ENCODE peak calls at places on chromosomes 2 and 18, in four cellular contexts. I is epithelial cell of proximal tubule; T is GM13977; J is stimulated activated CD8-positive, alpha-beta memory T cell treated with anti-CD3 and anti-CD28 coated beads, Interleukin-7, amount 100 ng/mL, for 4 hours. R is an unnamed sample.

GRCh38 chr18:29849145-29849544 is 1193.4 kb downstream of the DSC3 start:
- DNase-seq in I (no peak), T (no peak), J (no peak), R (no peak)

GRCh38 chr2:37414470-37414949 is 70.1 kb downstream of the QPCT start:
- DNase-seq in I (peak), T (peak), J (no peak), R (peak)

GRCh38 chr2:96306370-96306769 is 1.0 kb upstream of the SNRNP200 start:
- DNase-seq in I (no peak), T (no peak), J (no peak), R (no peak)

GRCh38 chr2:220446106-220446712 is 818.8 kb downstream of the SLC4A3 start:
- DNase-seq in I (no peak), T (no peak), J (no peak), R (no peak)

GRCh38 chr2:200425026-200425821 is 84.6 kb downstream of the KCTD18 start:
- DNase-seq in I (no peak), T (no peak), J (no peak), R (no peak)

GRCh38 chr2:196380575-196380974 is 209.2 kb upstream of the STK17B start:
- DNase-seq in I (no peak), T (no peak), J (no peak), R (no peak)

GRCh38 chr2:241197947-241198346 is 9.5 kb downstream of the ANO7 start:
- DNase-seq in I (no peak), T (no peak), J (no peak), R (no peak)

GRCh38 chr2:152525277-152525838 is 190.4 kb downstream of the FMNL2 start:
- DNase-seq in I (no peak), T (no peak), J (no peak), R (no peak)

GRCh38 chr18:47895565-47896250 is 34.8 kb downstream of the SMAD2 start:
- DNase-seq in I (no peak), T (no peak), J (no peak), R (no peak)

GRCh38 chr2:235432741-235433520 is 60.9 kb upstream of the AGAP1 start:
- DNase-seq in I (no peak), T (no peak), J (no peak), R (no peak)

GRCh38 chr2:181461056-181461630 is 4.0 kb downstream of the ITGA4 start:
- DNase-seq in I (no peak), T (no peak), J (no peak), R (no peak)

GRCh38 chr2:212956665-212957064 is 194.7 kb downstream of the IKZF2 start:
- DNase-seq in I (no peak), T (no peak), J (no peak), R (no peak)

GRCh38 chr18:79692056-79692455 is 12.5 kb downstream of the CTDP1 start:
- DNase-seq in I (no peak), T (no peak), J (no peak), R (no peak)

GRCh38 chr2:43087413-43087812 is 139.0 kb downstream of the ZFP36L2 start:
- DNase-seq in I (no peak), T (no peak), J (no peak), R (no peak)

GRCh38 chr2:145818890-145819504 is 1299.1 kb upstream of the ZEB2 start:
- DNase-seq in I (no peak), T (no peak), J (no peak), R (no peak)

GRCh38 chr2:145797692-145798091 is 1277.8 kb upstream of the ZEB2 start:
- DNase-seq in I (no peak), T (no peak), J (no peak), R (no peak)

GRCh38 chr2:129103922-129104878 is 785.5 kb upstream of the HS6ST1 start:
- DNase-seq in I (no peak), T (no peak), J (no peak), R (no peak)

GRCh38 chr2:235845245-235845644 is 322.9 kb downstream of the GBX2 start:
- DNase-seq in I (no peak), T (no peak), J (no peak), R (no peak)

GRCh38 chr18:72826736-72827135 is 41.1 kb downstream of the NETO1 start:
- DNase-seq in I (no peak), T (no peak), J (no peak), R (no peak)

GRCh38 chr2:177881921-177882320 is 190.7 kb downstream of the PDE11A start:
- DNase-seq in I (no peak), T (no peak), J (no peak), R (no peak)

GRCh38 chr2:172454404-172455120 is 27.2 kb downstream of the ITGA6 start:
- DNase-seq in I (no peak), T (no peak), J (no peak), R (no peak)

GRCh38 chr2:15890936-15891905 is 49.1 kb upstream of the MYCN start:
- DNase-seq in I (no peak), T (no peak), J (no peak), R (no peak)

GRCh38 chr2:62238236-62238635 is 42.3 kb downstream of the B3GNT2 start:
- DNase-seq in I (no peak), T (no peak), J (no peak), R (no peak)

GRCh38 chr2:134170269-134170668 is 83.6 kb upstream of the MGAT5 start:
- DNase-seq in I (no peak), T (no peak), J (no peak), R (no peak)

GRCh38 chr2:1717129-1717528 is 27.2 kb downstream of the PXDN start:
- DNase-seq in I (peak), T (no peak), J (no peak), R (no peak)

GRCh38 chr2:48454504-48454903 is 75.5 kb upstream of the STON1 start:
- DNase-seq in I (no peak), T (no peak), J (no peak), R (no peak)

GRCh38 chr2:25494626-25495025 is 152.9 kb upstream of the DNMT3A start:
- DNase-seq in I (no peak), T (no peak), J (no peak), R (no peak)